ENCODE peak calls at places on chromosome 5, in six cellular contexts. Y, R, O, A, Z and M are unnamed samples.

GRCh38 chr5:5629579-5629978 is 207.1 kb downstream of the ICE1 start:
- DNase-seq in R (no peak), Z (no peak), Y (no peak), A (no peak), O (no peak), M (no peak)

GRCh38 chr5:170630711-170631141 is 126.9 kb downstream of the KCNIP1 start:
- DNase-seq in Y (no peak), A (no peak), Z (no peak), O (no peak), R (no peak), M (no peak)

GRCh38 chr5:10786835-10787234 is 25.8 kb upstream of the DAP start:
- DNase-seq in Y (no peak), R (no peak), Z (peak), A (no peak), O (no peak), M (no peak)

GRCh38 chr5:137743031-137743640 is 7.2 kb upstream of the KLHL3 start:
- DNase-seq in A (peak), Y (peak), R (peak), O (peak), Z (peak), M (peak)

GRCh38 chr5:167442922-167443321 is 848.5 kb upstream of the WWC1 start:
- DNase-seq in R (no peak), O (no peak), Z (no peak), A (no peak), Y (no peak), M (no peak)

GRCh38 chr5:84119252-84119651 is 265.4 kb downstream of the EDIL3 start:
- DNase-seq in Y (no peak), A (no peak), Z (no peak), R (no peak), O (no peak), M (no peak)

GRCh38 chr5:80707645-80708044 is 52.9 kb upstream of the DHFR start:
- DNase-seq in Z (no peak), R (no peak), A (no peak), O (no peak), Y (no peak), M (peak)

GRCh38 chr5:57306359-57306758 is 132.5 kb downstream of the GPBP1 start:
- DNase-seq in A (no peak), O (no peak), R (no peak), Z (no peak), Y (no peak), M (no peak)

GRCh38 chr5:93076566-93076965 is 504.5 kb downstream of the NR2F1-AS1 start:
- DNase-seq in O (no peak), Z (no peak), R (no peak), Y (no peak), A (no peak), M (no peak)

GRCh38 chr5:78611161-78611605 is 37.4 kb downstream of the LHFPL2 start:
- DNase-seq in Y (no peak), A (no peak), Z (peak), R (no peak), O (no peak), M (no peak)

GRCh38 chr5:112371054-112371453 is 48.0 kb downstream of the EPB41L4A start:
- DNase-seq in R (no peak), Z (no peak), O (no peak), A (no peak), Y (no peak), M (no peak)

GRCh38 chr5:61319388-61320146 is 12.5 kb upstream of the ZSWIM6 start:
- DNase-seq in O (no peak), Y (peak), Z (no peak), R (no peak), A (no peak), M (no peak)

GRCh38 chr5:87705876-87706275 is 293.1 kb upstream of the CCNH start:
- DNase-seq in O (no peak), Y (no peak), A (no peak), R (no peak), Z (no peak), M (no peak)

GRCh38 chr5:93512799-93513198 is 68.2 kb downstream of the NR2F1-AS1 start:
- DNase-seq in Y (no peak), O (no peak), R (no peak), A (no peak), Z (no peak), M (peak)

GRCh38 chr5:65506961-65507360 is 25.2 kb upstream of the ADAMTS6 start:
- DNase-seq in Y (no peak), O (no peak), A (no peak), R (no peak), Z (no peak), M (peak)

GRCh38 chr5:168578006-168578405 is 1.2 kb downstream of the PANK3 start:
- DNase-seq in A (no peak), Y (no peak), R (no peak), Z (no peak), O (no peak), M (no peak)

GRCh38 chr5:179416114-179416730 is 71.0 kb upstream of the ADAMTS2 start:
- DNase-seq in O (no peak), Z (no peak), R (no peak), Y (no peak), A (no peak), M (no peak)

GRCh38 chr5:15499528-15500325 is at the start of gene FBXL7:
- DNase-seq in R (peak), A (no peak), Z (peak), O (peak), Y (peak), M (peak)

GRCh38 chr5:179307931-179308471 is 37.3 kb downstream of the ADAMTS2 start:
- DNase-seq in Z (no peak), Y (no peak), A (no peak), R (no peak), O (no peak), M (no peak)

GRCh38 chr5:150340614-150341265 is 16.8 kb upstream of the TCOF1 start:
- DNase-seq in A (no peak), Y (no peak), R (no peak), Z (no peak), O (no peak), M (no peak)

GRCh38 chr5:58074222-58074621 is 385.7 kb downstream of the PLK2 start:
- DNase-seq in O (no peak), A (no peak), Y (no peak), R (no peak), Z (no peak), M (no peak)

GRCh38 chr5:170293273-170293672 is 4.3 kb downstream of the LCP2 start:
- DNase-seq in Z (no peak), Y (no peak), R (no peak), O (peak), A (no peak), M (no peak)

GRCh38 chr5:97250113-97250512 is 67.1 kb upstream of the RIOK2 start:
- DNase-seq in A (no peak), R (no peak), Y (no peak), Z (no peak), O (no peak), M (no peak)

GRCh38 chr5:102753889-102754498 is 1.1 kb upstream of the PAM start:
- DNase-seq in O (peak), R (no peak), A (no peak), Y (no peak), Z (no peak), M (no peak)

GRCh38 chr5:112146323-112146848 is 272.7 kb downstream of the EPB41L4A start:
- DNase-seq in R (no peak), Y (no peak), A (no peak), O (no peak), Z (no peak), M (peak)